ENCODE peak calls at places on chromosomes 7 and 10, in nine cellular contexts. One of them, this sample, is unnamed.

GRCh38 chr7:31134246-31135188 is 82.4 kb downstream of the ADCYAP1R1 start:
- DNase-seq in dorsolateral prefrontal cortex: peak
- DNase-seq in mesendoderm: peak
- DNase-seq in activated CD8-positive, alpha-beta memory T cell treated with anti-CD3 and anti-CD28 coated beads for 24 hours: peak
- DNase-seq in left ventricle myocardium superior: peak
- DNase-seq in NCI-H2029: peak
- DNase-seq in activated T-cell treated with anti-CD3 and anti-CD28 coated beads, Interleukin-2, amount 50 U/mL, for 24 hours: peak
- DNase-seq in CD8-positive, alpha-beta memory T cell: peak
- DNase-seq in SHP77: peak
- DNase-seq in this sample: peak

GRCh38 chr10:67818323-67818722 is 19.7 kb downstream of the DNAJC12 start:
- DNase-seq in dorsolateral prefrontal cortex: no peak
- DNase-seq in mesendoderm: no peak
- DNase-seq in activated CD8-positive, alpha-beta memory T cell treated with anti-CD3 and anti-CD28 coated beads for 24 hours: no peak
- DNase-seq in left ventricle myocardium superior: no peak
- DNase-seq in NCI-H2029: peak
- DNase-seq in activated T-cell treated with anti-CD3 and anti-CD28 coated beads, Interleukin-2, amount 50 U/mL, for 24 hours: no peak
- DNase-seq in CD8-positive, alpha-beta memory T cell: no peak
- DNase-seq in SHP77: peak
- DNase-seq in this sample: no peak

GRCh38 chr10:23341004-23341403 is 3.6 kb downstream of the C10orf67 start:
- DNase-seq in dorsolateral prefrontal cortex: no peak
- DNase-seq in mesendoderm: no peak
- DNase-seq in activated CD8-positive, alpha-beta memory T cell treated with anti-CD3 and anti-CD28 coated beads for 24 hours: no peak
- DNase-seq in left ventricle myocardium superior: no peak
- DNase-seq in NCI-H2029: no peak
- DNase-seq in activated T-cell treated with anti-CD3 and anti-CD28 coated beads, Interleukin-2, amount 50 U/mL, for 24 hours: no peak
- DNase-seq in CD8-positive, alpha-beta memory T cell: no peak
- DNase-seq in SHP77: no peak
- DNase-seq in this sample: no peak

GRCh38 chr10:84243759-84244158 is 1.1 kb upstream of the RGR start:
- DNase-seq in dorsolateral prefrontal cortex: no peak
- DNase-seq in mesendoderm: peak
- DNase-seq in activated CD8-positive, alpha-beta memory T cell treated with anti-CD3 and anti-CD28 coated beads for 24 hours: no peak
- DNase-seq in left ventricle myocardium superior: no peak
- DNase-seq in NCI-H2029: no peak
- DNase-seq in activated T-cell treated with anti-CD3 and anti-CD28 coated beads, Interleukin-2, amount 50 U/mL, for 24 hours: no peak
- DNase-seq in CD8-positive, alpha-beta memory T cell: no peak
- DNase-seq in SHP77: no peak
- DNase-seq in this sample: no peak

GRCh38 chr10:97744405-97745035 is 7.6 kb downstream of the ZFYVE27 start:
- DNase-seq in dorsolateral prefrontal cortex: no peak
- DNase-seq in mesendoderm: no peak
- DNase-seq in activated CD8-positive, alpha-beta memory T cell treated with anti-CD3 and anti-CD28 coated beads for 24 hours: no peak
- DNase-seq in left ventricle myocardium superior: no peak
- DNase-seq in NCI-H2029: no peak
- DNase-seq in activated T-cell treated with anti-CD3 and anti-CD28 coated beads, Interleukin-2, amount 50 U/mL, for 24 hours: no peak
- DNase-seq in CD8-positive, alpha-beta memory T cell: no peak
- DNase-seq in SHP77: no peak
- DNase-seq in this sample: no peak

GRCh38 chr10:96089670-96090462 is 40.2 kb upstream of the ZNF518A start:
- DNase-seq in dorsolateral prefrontal cortex: peak
- DNase-seq in mesendoderm: peak
- DNase-seq in activated CD8-positive, alpha-beta memory T cell treated with anti-CD3 and anti-CD28 coated beads for 24 hours: peak
- DNase-seq in left ventricle myocardium superior: peak
- DNase-seq in NCI-H2029: peak
- DNase-seq in activated T-cell treated with anti-CD3 and anti-CD28 coated beads, Interleukin-2, amount 50 U/mL, for 24 hours: peak
- DNase-seq in CD8-positive, alpha-beta memory T cell: peak
- DNase-seq in SHP77: peak
- DNase-seq in this sample: peak

GRCh38 chr10:75853085-75853484 is 421.7 kb downstream of the LRMDA start:
- DNase-seq in dorsolateral prefrontal cortex: no peak
- DNase-seq in mesendoderm: no peak
- DNase-seq in activated CD8-positive, alpha-beta memory T cell treated with anti-CD3 and anti-CD28 coated beads for 24 hours: no peak
- DNase-seq in left ventricle myocardium superior: no peak
- DNase-seq in NCI-H2029: no peak
- DNase-seq in activated T-cell treated with anti-CD3 and anti-CD28 coated beads, Interleukin-2, amount 50 U/mL, for 24 hours: no peak
- DNase-seq in CD8-positive, alpha-beta memory T cell: no peak
- DNase-seq in SHP77: no peak
- DNase-seq in this sample: no peak

GRCh38 chr7:138563808-138564207 is 103.7 kb downstream of the TRIM24 start:
- DNase-seq in dorsolateral prefrontal cortex: no peak
- DNase-seq in mesendoderm: no peak
- DNase-seq in activated CD8-positive, alpha-beta memory T cell treated with anti-CD3 and anti-CD28 coated beads for 24 hours: no peak
- DNase-seq in left ventricle myocardium superior: no peak
- DNase-seq in NCI-H2029: peak
- DNase-seq in activated T-cell treated with anti-CD3 and anti-CD28 coated beads, Interleukin-2, amount 50 U/mL, for 24 hours: no peak
- DNase-seq in CD8-positive, alpha-beta memory T cell: no peak
- DNase-seq in SHP77: no peak
- DNase-seq in this sample: no peak

GRCh38 chr10:103765168-103765567 is 90.2 kb downstream of the SH3PXD2A start:
- DNase-seq in dorsolateral prefrontal cortex: no peak
- DNase-seq in mesendoderm: no peak
- DNase-seq in activated CD8-positive, alpha-beta memory T cell treated with anti-CD3 and anti-CD28 coated beads for 24 hours: no peak
- DNase-seq in left ventricle myocardium superior: no peak
- DNase-seq in NCI-H2029: no peak
- DNase-seq in activated T-cell treated with anti-CD3 and anti-CD28 coated beads, Interleukin-2, amount 50 U/mL, for 24 hours: no peak
- DNase-seq in CD8-positive, alpha-beta memory T cell: no peak
- DNase-seq in SHP77: no peak
- DNase-seq in this sample: no peak

This sample was measured in psoas muscle.